ENCODE peak calls at places on chromosomes 11 and 22, in six cellular contexts. Q, R, W, U, F and K are unnamed samples.

GRCh38 chr11:75583710-75584658 is 21.9 kb downstream of the SERPINH1 start:
- DNase-seq in Q (no peak), R (peak), W (no peak), U (no peak), F (no peak), K (peak)

GRCh38 chr11:31557991-31558390 is 48.4 kb downstream of the ELP4 start:
- DNase-seq in Q (no peak), R (no peak), W (no peak), U (no peak), F (no peak), K (no peak)

GRCh38 chr11:73729594-73730206 is 31.2 kb downstream of the RAB6A start:
- DNase-seq in Q (no peak), R (peak), W (no peak), U (peak), F (no peak), K (no peak)

GRCh38 chr11:66002648-66003225 is 434 bp downstream of the BANF1 start:
- DNase-seq in Q (no peak), R (peak), W (no peak), U (peak), F (no peak), K (no peak)

GRCh38 chr11:12270215-12270797 is 107.1 kb upstream of the PARVA start:
- DNase-seq in Q (no peak), R (no peak), W (no peak), U (no peak), F (no peak), K (no peak)

GRCh38 chr22:32745251-32745995 is 56.1 kb upstream of the TIMP3 start:
- DNase-seq in Q (no peak), R (no peak), W (no peak), U (no peak), F (no peak), K (no peak)

GRCh38 chr11:69416123-69416475 is 65.4 kb upstream of the LINC01488 start:
- DNase-seq in Q (no peak), R (no peak), W (no peak), U (no peak), F (no peak), K (peak)

GRCh38 chr11:9462172-9462799 is 1.5 kb downstream of the ZNF143 start:
- DNase-seq in Q (no peak), R (no peak), W (no peak), U (no peak), F (no peak), K (no peak)

GRCh38 chr11:19819148-19819547 is 106.5 kb downstream of the NAV2 start:
- DNase-seq in Q (no peak), R (no peak), W (no peak), U (no peak), F (no peak), K (no peak)

GRCh38 chr11:109236696-109237095 is 185.3 kb upstream of the C11orf87 start:
- DNase-seq in Q (no peak), R (no peak), W (no peak), U (no peak), F (no peak), K (no peak)

GRCh38 chr11:76215946-76216345 is 9.6 kb upstream of the WNT11 start:
- DNase-seq in Q (no peak), R (no peak), W (no peak), U (no peak), F (no peak), K (no peak)

GRCh38 chr11:126113515-126113957 is 50.9 kb upstream of the CDON start:
- DNase-seq in Q (no peak), R (peak), W (no peak), U (no peak), F (no peak), K (no peak)

GRCh38 chr11:10221342-10221741 is 72.7 kb downstream of the SBF2 start:
- DNase-seq in Q (no peak), R (no peak), W (no peak), U (no peak), F (no peak), K (no peak)

GRCh38 chr11:89477175-89477574 is 14.0 kb downstream of the NOX4 start:
- DNase-seq in Q (no peak), R (no peak), W (no peak), U (no peak), F (no peak), K (no peak)

GRCh38 chr11:85682330-85683305 is 3.4 kb downstream of the CCDC89 start:
- DNase-seq in Q (peak), R (no peak), W (peak), U (peak), F (peak), K (peak)

GRCh38 chr11:121892863-121893262 is 223.2 kb downstream of the BLID start:
- DNase-seq in Q (no peak), R (no peak), W (peak), U (no peak), F (no peak), K (no peak)